ENCODE peak calls at places on chromosomes 16 and 17, in five cellular contexts. I is right cardiac atrium; E is naive thymus-derived CD4-positive, alpha-beta T cell; K is hepatocyte; S is lower lobe of right lung. G is an unnamed sample. For H3K4me1, the result is how much of the 10 kb centered on the place peaks cover.

GRCh38 chr17:6779411-6779810 is 3.4 kb downstream of the FBXO39 start:
- DNase-seq in I (no peak), E (no peak), K (no peak), S (no peak), G (no peak)

GRCh38 chr16:50583211-50583610 is 35.0 kb downstream of the NKD1 start:
- DNase-seq in I (no peak), E (no peak), K (no peak), S (no peak), G (no peak)

GRCh38 chr17:69538795-69539194 is 124.3 kb downstream of the MAP2K6 start:
- DNase-seq in I (no peak), E (no peak), K (no peak), S (no peak), G (no peak)

GRCh38 chr17:259341-259976 is 78.0 kb upstream of the DOC2B start:
- DNase-seq in I (peak), E (no peak), K (no peak), S (peak), G (no peak)

GRCh38 chr16:49754495-49755290 is 101.2 kb downstream of the ZNF423 start:
- DNase-seq in I (peak), E (no peak), K (peak), S (no peak), G (no peak)

GRCh38 chr17:21029032-21029431 is 13.8 kb downstream of the USP22 start:
- DNase-seq in I (no peak), E (no peak), K (peak), S (no peak), G (no peak)

GRCh38 chr17:42536372-42537155 is 523 bp downstream of the NAGLU start:
- DNase-seq in I (peak), E (peak), K (peak), S (peak), G (no peak)

GRCh38 chr16:14501331-14502255 is 128.5 kb downstream of the PARN start:
- DNase-seq in I (peak), E (no peak), K (peak), S (peak), G (peak)

GRCh38 chr16:30985401-30986128 is 558 bp downstream of the HSD3B7 start:
- DNase-seq in I (peak), E (no peak), K (peak), S (peak), G (peak)

GRCh38 chr16:81497690-81498089 is 53.1 kb downstream of the CMIP start:
- DNase-seq in I (peak), E (no peak), K (no peak), S (peak), G (no peak)
- H3K4me1 ChIP-seq in I (under half), E (under half), K (under half), S (half or more), G (under half)

GRCh38 chr17:35947156-35947585 is 3.7 kb upstream of the LYZL6 start:
- DNase-seq in I (peak), E (peak), K (peak), S (no peak), G (no peak)
- H3K4me3 ChIP-seq in I (no peak), E (no peak), K (no peak), S (no peak), G (no peak)

DNA sequence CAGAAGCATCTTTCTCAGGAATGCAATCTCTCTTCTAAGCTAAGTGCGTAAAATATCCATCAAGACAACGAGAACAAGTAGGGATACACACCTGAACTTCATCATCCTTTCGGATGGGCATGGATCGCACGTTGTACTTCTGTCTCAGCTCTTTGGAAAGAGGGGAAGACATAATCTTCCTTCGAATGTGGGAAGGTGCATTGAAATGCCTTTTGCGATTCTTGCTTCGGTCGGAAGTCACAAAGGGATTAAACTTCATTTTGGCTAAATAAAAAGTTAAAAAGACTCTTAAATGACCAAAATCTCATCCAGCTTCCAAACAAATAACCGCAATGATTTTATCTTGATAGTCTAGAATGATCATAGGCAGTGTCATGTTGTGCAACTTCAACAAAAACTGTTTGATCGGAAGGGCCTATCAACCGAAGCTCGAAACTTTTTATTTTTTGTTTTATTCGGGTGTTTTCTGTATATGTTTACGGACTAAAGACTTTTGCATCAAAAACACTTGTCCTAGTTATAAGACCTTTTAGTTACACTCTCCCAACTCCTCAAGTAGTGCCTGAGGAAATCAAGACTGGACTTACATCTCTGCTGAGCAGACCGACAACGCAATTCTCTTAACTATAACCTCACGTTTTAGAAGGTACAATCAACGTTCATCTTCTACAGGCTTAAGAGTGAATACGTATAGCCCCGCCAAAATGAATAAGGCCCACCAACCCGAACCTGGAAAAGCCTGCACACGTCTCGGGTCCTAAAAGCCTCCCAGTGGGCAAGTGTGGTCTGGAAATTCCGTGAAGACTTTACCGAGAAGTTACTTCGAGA is 727 bp downstream of the RPL26 start:
- DNase-seq in I (no peak), E (no peak), K (no peak), S (no peak), G (no peak)
- H3K4me1 ChIP-seq in I (under half), E (under half), K (under half), S (under half), G (under half)

GRCh38 chr17:48555183-48555615 is 10.3 kb upstream of the HOXB2 start:
- DNase-seq in I (no peak), E (no peak), K (peak), S (no peak), G (no peak)
- H3K4me3 ChIP-seq in I (peak), E (no peak), K (peak), S (peak), G (peak)